ENCODE peak calls at places on chromosomes 12 and 14, in five cellular contexts. W is SK-N-SH, P is HFF-Myc, U is foreskin fibroblast, X is AG04450. K is an unnamed sample.

GRCh38 chr14:79281244-79282199 is 929.8 kb downstream of the DIO2 start:
- DNase-seq in W (no peak), P (no peak), U (no peak), X (no peak), K (no peak)

GRCh38 chr14:105377555-105378182 is 20.7 kb upstream of the TEX22 start:
- DNase-seq in W (no peak), P (no peak), U (no peak), X (no peak), K (no peak)

GRCh38 chr12:105331805-105332251 is 1.3 kb downstream of the C12orf75 start:
- DNase-seq in W (peak; percentile 38), P (no peak), U (peak; percentile 52), X (no peak), K (no peak)

GRCh38 chr14:24060984-24061913 is 9.4 kb downstream of the CARMIL3 start:
- DNase-seq in W (peak; percentile 2), P (no peak), U (no peak), X (no peak), K (no peak)

GRCh38 chr14:60311417-60311816 is 62.4 kb downstream of the PPM1A start:
- DNase-seq in W (peak; percentile 70), P (peak; percentile 65), U (peak; percentile 88), X (no peak), K (peak; percentile 28)

GRCh38 chr12:43917896-43918295 is 82.0 kb downstream of the TMEM117 start:
- DNase-seq in W (peak; percentile 15), P (no peak), U (no peak), X (no peak), K (no peak)

GRCh38 chr14:75229923-75230792 is 48.5 kb upstream of the FOS start:
- DNase-seq in W (no peak), P (no peak), U (peak; percentile 27), X (no peak), K (peak; percentile 24)

GRCh38 chr12:27178723-27179398 is 65.2 kb upstream of the STK38L start:
- DNase-seq in W (no peak), P (no peak), U (peak; percentile 28), X (no peak), K (no peak)

GRCh38 chr12:6998708-6999451 is 19.4 kb downstream of the LPCAT3 start:
- DNase-seq in W (no peak), P (no peak), U (no peak), X (no peak), K (no peak)

GRCh38 chr14:101444116-101444515 is 117.2 kb upstream of the DIO3 start:
- DNase-seq in W (no peak), P (no peak), U (peak; percentile 8), X (no peak), K (no peak)

GRCh38 chr12:52241205-52241842 is 8.3 kb downstream of the KRT7 start:
- DNase-seq in W (peak; percentile 13), P (no peak), U (no peak), X (no peak), K (no peak)

GRCh38 chr12:6946033-6946919 is 2.5 kb downstream of the C12orf57 start:
- DNase-seq in W (peak; percentile 33), P (no peak), U (no peak), X (no peak), K (no peak)

GRCh38 chr14:91009501-91010152 is 50.8 kb downstream of the RPS6KA5 start:
- DNase-seq in W (no peak), P (no peak), U (no peak), X (no peak), K (no peak)

GRCh38 chr14:23861666-23862065 is 91.9 kb upstream of the DHRS4 start:
- DNase-seq in W (no peak), P (no peak), U (no peak), X (no peak), K (no peak)

GRCh38 chr14:80862983-80863382 is 78.6 kb downstream of the CEP128 start:
- DNase-seq in W (no peak), P (no peak), U (peak; percentile 10), X (no peak), K (no peak)

GRCh38 chr12:19186722-19187661 is 57.5 kb downstream of the PLEKHA5 start:
- DNase-seq in W (peak; percentile 38), P (peak; percentile 32), U (peak; percentile 78), X (no peak), K (peak; percentile 59)

GRCh38 chr12:122836027-122836921 is 1.0 kb downstream of the HIP1R start:
- DNase-seq in W (peak; percentile 41), P (no peak), U (peak; percentile 68), X (no peak), K (no peak)

GRCh38 chr14:68789002-68789797 is 3.7 kb downstream of the ZFP36L1 start:
- DNase-seq in W (peak; percentile 95), P (no peak), U (peak; percentile 84), X (no peak), K (peak; percentile 77)

GRCh38 chr14:104872469-104873341 is 7.6 kb downstream of the CEP170B start:
- DNase-seq in W (no peak), P (no peak), U (peak; percentile 93), X (no peak), K (peak; percentile 42)

GRCh38 chr12:84660139-84660538 is 252.5 kb downstream of the SLC6A15 start:
- DNase-seq in W (no peak), P (no peak), U (no peak), X (no peak), K (no peak)

GRCh38 chr12:120262852-120263724 is 2.4 kb downstream of the PXN start:
- DNase-seq in W (no peak), P (no peak), U (peak; percentile 77), X (no peak), K (no peak)

GRCh38 chr14:75605916-75606315 is 27.5 kb downstream of the FLVCR2 start:
- DNase-seq in W (no peak), P (no peak), U (no peak), X (no peak), K (no peak)

GRCh38 chr12:104426926-104427546 is 29.7 kb upstream of the CHST11 start:
- DNase-seq in W (peak; percentile 25), P (peak; percentile 25), U (peak; percentile 61), X (peak; percentile 24), K (peak; percentile 88)

GRCh38 chr12:101925352-101925751 is 48.0 kb downstream of the DRAM1 start:
- DNase-seq in W (no peak), P (peak; percentile 66), U (peak; percentile 98), X (peak; percentile 97), K (peak; percentile 98)

GRCh38 chr14:31961881-31962280 is 115.2 kb upstream of the ARHGAP5 start:
- DNase-seq in W (no peak), P (no peak), U (no peak), X (no peak), K (no peak)

GRCh38 chr12:128783129-128783574 is 40.6 kb downstream of the SLC15A4 start:
- DNase-seq in W (no peak), P (no peak), U (peak; percentile 23), X (no peak), K (no peak)

GRCh38 chr12:77133566-77133965 is 68.2 kb upstream of the E2F7 start:
- DNase-seq in W (no peak), P (peak; percentile 39), U (peak; percentile 79), X (no peak), K (peak; percentile 28)

GRCh38 chr14:60188696-60189095 is 23.5 kb upstream of the DHRS7 start:
- DNase-seq in W (no peak), P (no peak), U (no peak), X (no peak), K (no peak)

GRCh38 chr14:103740991-103741689 is 25.5 kb downstream of the ZFYVE21 start:
- DNase-seq in W (no peak), P (no peak), U (peak; percentile 68), X (no peak), K (no peak)

GRCh38 chr14:30757082-30757481 is 117.3 kb upstream of the COCH start:
- DNase-seq in W (no peak), P (no peak), U (no peak), X (no peak), K (no peak)
- TF ChIP-seq CTCF in W (no peak), P (no peak), U (no peak), X (no peak), K (no peak)

GRCh38 chr14:88929656-88930436 is 105.4 kb downstream of the TTC8 start:
- DNase-seq in W (no peak), P (no peak), U (peak; percentile 3), X (no peak), K (no peak)
- TF ChIP-seq CTCF in W (peak; percentile 25), P (peak; percentile 26), U (no peak), X (peak; percentile 22), K (peak; percentile 55)

GRCh38 chr12:117126335-117126734 is 27.1 kb upstream of the TESC start:
- DNase-seq in W (no peak), P (no peak), U (no peak), X (no peak), K (no peak)
- TF ChIP-seq CTCF in W (no peak), P (no peak), U (no peak), X (no peak), K (no peak)

GRCh38 chr12:58415716-58416115 is 474.3 kb downstream of the ATP23 start:
- DNase-seq in W (no peak), P (no peak), U (no peak), X (no peak), K (no peak)

GRCh38 chr12:58419182-58419760 is 477.9 kb downstream of the ATP23 start:
- DNase-seq in W (no peak), P (no peak), U (no peak), X (no peak), K (no peak)

GRCh38 chr12:58413794-58414193 is 472.4 kb downstream of the ATP23 start:
- DNase-seq in W (no peak), P (no peak), U (peak; percentile 54), X (no peak), K (peak; percentile 78)

GRCh38 chr12:58414398-58414871 is 473.1 kb downstream of the ATP23 start:
- DNase-seq in W (no peak), P (no peak), U (peak; percentile 73), X (peak; percentile 26), K (peak; percentile 59)

DNA sequence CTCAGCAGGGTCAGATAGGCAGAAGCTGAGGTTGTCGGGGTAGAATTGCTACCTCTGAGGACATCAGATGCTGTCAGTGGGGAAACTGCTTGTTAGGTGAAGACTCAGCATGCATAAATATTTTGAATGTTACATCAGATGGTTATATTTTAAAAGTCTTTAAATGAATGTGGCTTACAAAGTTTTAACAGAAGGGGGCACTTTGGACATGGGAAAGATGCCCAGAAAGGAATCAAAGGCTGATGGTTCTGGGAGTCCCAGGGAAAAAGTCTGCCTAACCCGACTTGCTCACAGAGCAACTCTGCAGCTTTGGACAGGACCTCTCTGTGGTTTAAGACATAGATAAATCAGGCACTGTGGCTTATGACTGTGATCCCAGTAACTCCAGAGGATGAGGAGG is 474.8 kb downstream of the ATP23 start:
- DNase-seq in W (no peak), P (peak; percentile 56), U (peak; percentile 90), X (peak; percentile 59), K (peak; percentile 76)
- TF ChIP-seq CTCF in W (peak; percentile 57), P (peak; percentile 21), U (peak; percentile 27), X (peak; percentile 39), K (peak; percentile 69)

K was measured in HFFc6.